ENCODE peak calls at places on chromosomes 12 and 14, in seven cellular contexts. E is aorta; L is OCI-LY7; W is CD8-positive, alpha-beta T cell; X is adrenal gland; G is endodermal cell; C is HAP-1. N is an unnamed sample.

GRCh38 chr12:77594386-77594785 is 236.3 kb upstream of the NAV3 start:
- DNase-seq in E (no peak), L (no peak), W (no peak), X (no peak), G (no peak), C (no peak), N (no peak)

GRCh38 chr12:13283867-13284266 is 87.3 kb downstream of the EMP1 start:
- DNase-seq in E (no peak), L (no peak), W (no peak), X (no peak), G (no peak), C (no peak), N (no peak)

GRCh38 chr12:30813741-30814687 is 59.3 kb upstream of the CAPRIN2 start:
- DNase-seq in E (no peak), L (no peak), W (no peak), X (no peak), G (peak), C (no peak), N (no peak)

GRCh38 chr12:115325858-115326257 is 641.9 kb upstream of the TBX3 start:
- DNase-seq in E (no peak), L (no peak), W (no peak), X (no peak), G (no peak), C (no peak), N (no peak)

GRCh38 chr14:23094666-23095195 is at the start of gene ACIN1:
- DNase-seq in E (peak), L (peak), W (peak), X (peak), G (peak), C (no peak), N (peak)

GRCh38 chr14:63182967-63183366 is 21.3 kb upstream of the RHOJ start:
- DNase-seq in E (no peak), L (no peak), W (no peak), X (no peak), G (no peak), C (no peak), N (no peak)

GRCh38 chr14:26525057-26525456 is 72.8 kb downstream of the NOVA1 start:
- DNase-seq in E (no peak), L (no peak), W (no peak), X (no peak), G (no peak), C (no peak), N (no peak)

GRCh38 chr12:2613674-2614073 is 181.1 kb upstream of the FKBP4 start:
- DNase-seq in E (peak), L (no peak), W (no peak), X (peak), G (no peak), C (no peak), N (peak)

GRCh38 chr14:101542391-101542790 is 18.9 kb upstream of the DIO3 start:
- DNase-seq in E (no peak), L (no peak), W (no peak), X (no peak), G (no peak), C (no peak), N (no peak)

GRCh38 chr14:93970967-93971634 is 5.3 kb downstream of the ASB2 start:
- DNase-seq in E (no peak), L (peak), W (peak), X (no peak), G (no peak), C (no peak), N (peak)

GRCh38 chr14:25833341-25834121 is 764.3 kb downstream of the NOVA1 start:
- DNase-seq in E (no peak), L (peak), W (no peak), X (peak), G (peak), C (peak), N (no peak)

GRCh38 chr12:65886996-65887395 is 62.7 kb downstream of the HMGA2 start:
- DNase-seq in E (no peak), L (no peak), W (no peak), X (no peak), G (no peak), C (no peak), N (no peak)

GRCh38 chr12:182381-182883 is 31.5 kb downstream of the SLC6A12 start:
- DNase-seq in E (no peak), L (no peak), W (no peak), X (no peak), G (no peak), C (no peak), N (no peak)

GRCh38 chr12:50220357-50221061 is 53.3 kb upstream of the CERS5 start:
- DNase-seq in E (no peak), L (peak), W (no peak), X (peak), G (no peak), C (peak), N (no peak)

GRCh38 chr14:60195179-60195810 is 30.1 kb upstream of the DHRS7 start:
- DNase-seq in E (no peak), L (peak), W (no peak), X (no peak), G (no peak), C (no peak), N (peak)

GRCh38 chr14:70670992-70671651 is 29.4 kb downstream of the TTC9 start:
- DNase-seq in E (no peak), L (no peak), W (no peak), X (no peak), G (no peak), C (no peak), N (no peak)

GRCh38 chr14:93330609-93331000 is 2.2 kb downstream of the BTBD7 start:
- DNase-seq in E (no peak), L (no peak), W (no peak), X (no peak), G (no peak), C (no peak), N (no peak)

GRCh38 chr12:40989785-40990184 is 198.3 kb upstream of the PDZRN4 start:
- DNase-seq in E (no peak), L (no peak), W (no peak), X (no peak), G (no peak), C (no peak), N (no peak)

GRCh38 chr12:75334384-75335030 is at the start of gene GLIPR1L1:
- DNase-seq in E (peak), L (peak), W (peak), X (peak), G (peak), C (peak), N (peak)

GRCh38 chr14:79275367-79275655 is 936.0 kb downstream of the DIO2 start:
- DNase-seq in E (no peak), L (no peak), W (no peak), X (no peak), G (no peak), C (no peak), N (no peak)

GRCh38 chr12:45732250-45732649 is 2.7 kb downstream of the ARID2 start:
- DNase-seq in E (no peak), L (peak), W (no peak), X (no peak), G (no peak), C (no peak), N (no peak)

GRCh38 chr12:105944628-105945027 is 194.1 kb downstream of the NUAK1 start:
- DNase-seq in E (no peak), L (no peak), W (no peak), X (no peak), G (no peak), C (no peak), N (no peak)

GRCh38 chr14:101200650-101201516 is 297.4 kb upstream of the RTL1 start:
- DNase-seq in E (peak), L (no peak), W (no peak), X (no peak), G (peak), C (peak), N (no peak)

GRCh38 chr14:59632381-59632780 is 55.8 kb upstream of the CCDC175 start:
- DNase-seq in E (no peak), L (peak), W (no peak), X (peak), G (peak), C (peak), N (no peak)

DNA sequence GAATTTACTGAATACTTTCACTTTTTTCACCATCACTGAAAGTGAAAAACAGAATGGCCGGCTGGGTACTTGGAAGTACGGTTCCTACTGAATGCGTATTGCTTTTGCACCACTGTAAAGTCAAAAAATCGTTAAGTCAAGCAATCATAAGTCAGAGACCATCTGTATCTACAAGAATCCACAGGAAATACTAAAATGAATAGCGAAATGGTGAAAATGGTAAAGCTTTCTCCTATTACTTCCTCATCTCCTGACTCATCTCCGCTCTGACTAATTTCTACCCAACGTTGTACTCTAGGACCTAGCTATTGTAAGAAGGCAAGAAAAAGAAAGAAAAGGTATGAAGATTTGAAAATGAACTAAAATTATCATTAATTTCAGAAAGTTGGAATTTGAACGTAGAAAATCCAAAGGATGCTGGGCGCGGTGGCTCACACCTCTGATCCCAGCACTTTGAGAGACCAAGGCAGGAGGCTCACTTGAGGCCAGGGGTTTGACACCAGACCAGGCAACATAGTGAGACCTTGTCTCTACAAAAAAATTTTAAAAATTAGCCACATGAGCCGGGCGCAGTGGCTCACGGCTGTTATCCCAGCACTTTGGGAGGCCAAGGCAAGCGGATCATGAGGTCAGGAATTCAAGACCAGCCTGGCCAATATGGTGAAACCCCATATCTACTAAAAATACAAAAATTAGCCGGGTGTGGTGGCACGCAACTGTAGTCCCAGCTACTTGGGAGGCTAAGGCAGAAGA is 5.3 kb upstream of the CDCA4 start:
- DNase-seq in E (peak), L (no peak), W (no peak), X (no peak), G (no peak), C (no peak), N (no peak)
- H3K4me3 ChIP-seq in E (no peak), L (no peak), W (no peak), X (no peak), G (no peak), C (no peak), N (peak)

GRCh38 chr12:58681730-58682129 is 238.6 kb downstream of the LRIG3 start:
- DNase-seq in E (no peak), L (no peak), W (no peak), X (no peak), G (no peak), C (no peak), N (no peak)
- H3K4me3 ChIP-seq in E (no peak), L (no peak), W (no peak), X (no peak), G (no peak), C (no peak), N (no peak)

GRCh38 chr14:50113381-50113811 is 3.0 kb downstream of the VCPKMT start:
- DNase-seq in E (no peak), L (no peak), W (no peak), X (no peak), G (no peak), C (no peak), N (no peak)

GRCh38 chr14:50116221-50116956 is at the start of gene VCPKMT:
- DNase-seq in E (peak), L (peak), W (peak), X (peak), G (peak), C (peak), N (peak)

GRCh38 chr14:50121506-50121905 is 5.1 kb upstream of the VCPKMT start:
- DNase-seq in E (no peak), L (no peak), W (no peak), X (no peak), G (no peak), C (no peak), N (no peak)

GRCh38 chr14:50117456-50117855 is 1.1 kb upstream of the VCPKMT start:
- DNase-seq in E (no peak), L (no peak), W (no peak), X (no peak), G (no peak), C (no peak), N (no peak)

GRCh38 chr14:50116986-50117385 is 614 bp upstream of the VCPKMT start:
- DNase-seq in E (no peak), L (no peak), W (no peak), X (peak), G (no peak), C (no peak), N (no peak)
- H3K4me3 ChIP-seq in E (peak), L (peak), W (peak), X (no peak), G (peak), C (peak), N (peak)

DNA sequence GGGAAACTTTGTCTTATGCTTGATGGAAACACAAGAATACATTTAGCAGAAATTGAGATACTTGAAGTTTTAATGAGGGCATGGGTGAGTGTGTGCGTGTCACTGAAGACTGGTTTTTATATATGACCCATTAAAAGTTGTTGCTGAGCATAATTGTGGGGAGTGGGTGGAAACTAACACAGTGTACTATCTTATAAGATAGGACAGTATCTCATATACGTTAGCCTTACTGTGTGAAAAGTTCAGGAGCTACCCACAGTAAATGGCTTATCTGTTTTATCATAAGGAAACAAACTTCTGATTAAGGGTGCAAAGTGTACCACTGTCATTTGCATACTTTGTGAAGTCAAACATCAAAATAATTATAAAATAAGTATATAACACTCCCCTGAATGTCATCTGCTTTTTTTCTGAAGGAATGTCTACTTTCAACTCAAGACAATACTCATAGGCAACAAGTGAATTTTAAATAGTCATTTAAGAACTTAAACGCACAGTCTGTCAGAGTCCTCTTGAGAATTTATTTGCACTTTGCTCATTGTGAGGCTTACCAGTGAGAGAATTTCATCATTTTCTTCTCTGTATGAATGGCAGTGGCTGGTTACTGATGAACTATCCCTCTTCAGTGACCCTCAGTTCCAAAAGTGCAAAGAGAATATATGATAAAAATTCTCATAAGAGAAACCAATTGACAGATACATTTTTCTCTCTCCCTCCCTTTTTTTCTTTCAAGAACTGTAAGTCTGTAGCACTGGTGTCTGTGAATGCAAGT is 4.2 kb downstream of the PDE3A start:
- DNase-seq in E (no peak), L (no peak), W (no peak), X (no peak), G (no peak), C (no peak), N (no peak)
- H3K4me3 ChIP-seq in E (peak), L (no peak), W (no peak), X (no peak), G (no peak), C (no peak), N (no peak)

GRCh38 chr12:124921200-124922008 is 7.0 kb upstream of the UBC start:
- DNase-seq in E (peak), L (peak), W (peak), X (peak), G (peak), C (peak), N (peak)
- H3K4me3 ChIP-seq in E (no peak), L (peak), W (peak), X (no peak), G (peak), C (peak), N (peak)

DNA sequence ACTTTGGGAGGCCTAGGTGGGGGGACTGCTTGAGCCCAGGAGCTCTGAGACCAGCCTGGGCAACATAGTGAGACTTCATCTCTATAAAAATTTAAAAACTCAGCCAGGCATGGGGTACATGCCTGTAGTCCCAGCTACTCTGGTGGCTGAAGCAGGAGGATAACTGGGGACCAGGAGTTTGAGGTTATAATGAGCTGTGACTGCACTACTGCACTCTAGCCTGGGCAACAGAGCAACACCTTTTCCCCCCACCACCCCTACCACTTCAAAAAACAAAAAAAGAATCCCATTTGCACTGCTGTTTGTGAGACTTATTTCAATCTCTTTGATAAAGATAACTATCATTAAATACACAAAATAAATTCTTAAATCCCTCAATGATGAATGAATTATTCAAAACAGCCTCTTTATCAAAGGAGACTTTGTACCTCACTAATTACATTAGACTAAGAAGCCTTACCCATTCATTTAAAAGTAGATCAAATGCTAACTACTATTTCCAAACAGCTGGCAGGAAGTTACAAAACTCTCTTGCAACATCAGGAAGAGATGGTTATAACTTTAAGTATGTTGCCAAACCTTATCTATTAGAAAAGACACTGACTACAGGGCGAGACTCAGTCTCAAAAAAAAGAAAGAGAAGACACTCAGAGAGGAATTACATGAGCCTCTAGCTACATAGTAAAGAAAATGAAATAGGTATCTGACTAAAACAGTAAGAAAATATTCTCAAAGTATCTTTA is 14.7 kb downstream of the BLTP3B start:
- DNase-seq in E (no peak), L (peak), W (no peak), X (peak), G (no peak), C (no peak), N (peak)
- H3K4me3 ChIP-seq in E (no peak), L (no peak), W (no peak), X (no peak), G (peak), C (no peak), N (no peak)

GRCh38 chr12:113397497-113398197 is 6.0 kb downstream of the SDS start:
- DNase-seq in E (no peak), L (no peak), W (no peak), X (no peak), G (no peak), C (no peak), N (no peak)
- H3K4me3 ChIP-seq in E (no peak), L (no peak), W (no peak), X (no peak), G (no peak), C (no peak), N (no peak)

DNA sequence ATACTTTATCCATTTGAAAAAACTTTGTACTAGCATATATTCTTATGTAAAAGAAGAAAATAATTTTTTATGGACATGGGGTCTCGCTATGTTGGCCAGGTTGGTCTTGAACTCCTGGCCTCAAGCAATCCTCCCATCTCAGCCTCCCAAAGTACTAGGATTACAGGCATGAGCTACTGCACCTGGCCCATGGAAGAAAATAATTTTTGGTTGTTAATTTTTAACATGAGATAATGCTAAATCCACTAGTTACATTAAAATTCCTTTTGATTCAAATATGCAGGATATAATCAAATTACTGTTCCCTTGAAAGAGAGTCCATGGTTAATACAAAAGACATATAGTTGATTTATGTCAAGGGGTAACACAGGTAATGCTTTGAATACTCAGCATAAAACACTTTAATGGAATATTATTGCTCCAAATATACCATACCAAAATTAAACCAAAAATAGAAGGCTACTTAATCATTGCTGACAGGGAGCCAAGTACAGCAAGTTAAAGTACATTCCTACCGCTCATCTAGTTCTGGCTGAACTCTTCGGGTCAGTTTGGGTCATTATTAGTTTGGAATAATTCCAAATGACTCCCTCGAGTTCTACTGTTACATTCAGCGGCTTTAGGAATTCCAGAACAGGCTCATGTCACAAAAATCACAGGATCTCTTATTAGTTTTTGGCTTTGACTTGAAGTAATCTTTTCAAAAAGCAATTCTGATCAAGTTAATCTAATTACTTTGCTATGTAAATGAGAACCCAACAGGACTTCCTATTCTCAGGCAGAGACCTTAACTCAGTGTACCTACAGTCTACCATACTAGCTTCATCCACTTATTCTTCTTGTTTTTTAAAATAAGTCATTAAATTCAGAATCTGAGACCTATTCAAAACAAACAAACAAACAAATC is 6.1 kb downstream of the SOS2 start:
- DNase-seq in E (no peak), L (no peak), W (no peak), X (peak), G (no peak), C (no peak), N (no peak)
- H3K4me3 ChIP-seq in E (no peak), L (no peak), W (no peak), X (no peak), G (no peak), C (no peak), N (no peak)

N was measured in CD4-positive, CD25-positive, alpha-beta regulatory T cell.